ENCODE peak calls at places on chromosomes 13 and 19, in six cellular contexts. W, K, Z, T, P and E are unnamed samples.

GRCh38 chr19:38669532-38669931 is 22.1 kb downstream of the ACTN4 start:
- DNase-seq in W (no peak), K (no peak), Z (no peak), T (no peak), P (peak), E (no peak)

GRCh38 chr13:41284512-41285288 is 21.3 kb upstream of the MTRF1 start:
- DNase-seq in W (peak), K (peak), Z (no peak), T (peak), P (no peak), E (no peak)

GRCh38 chr19:56946164-56946563 is 105.6 kb upstream of the PEG3 start:
- DNase-seq in W (no peak), K (no peak), Z (no peak), T (no peak), P (no peak), E (no peak)

GRCh38 chr13:29581666-29582065 is 13.8 kb downstream of the SLC7A1 start:
- DNase-seq in W (no peak), K (no peak), Z (no peak), T (no peak), P (no peak), E (no peak)

GRCh38 chr19:7346488-7346971 is 2.2 kb upstream of the ARHGEF18 start:
- DNase-seq in W (no peak), K (no peak), Z (no peak), T (no peak), P (peak), E (no peak)

GRCh38 chr19:33819875-33820781 is 23.5 kb downstream of the KCTD15 start:
- DNase-seq in W (peak), K (peak), Z (no peak), T (no peak), P (peak), E (peak)

GRCh38 chr13:73870970-73871935 is 263.0 kb downstream of the KLF12 start:
- DNase-seq in W (no peak), K (no peak), Z (no peak), T (peak), P (no peak), E (no peak)

GRCh38 chr13:33070713-33071112 is 54.5 kb downstream of the KL start:
- DNase-seq in W (peak), K (no peak), Z (no peak), T (no peak), P (no peak), E (no peak)

GRCh38 chr19:7159105-7159933 is 89.8 kb downstream of the ZNF557 start:
- DNase-seq in W (no peak), K (no peak), Z (peak), T (no peak), P (no peak), E (no peak)

GRCh38 chr13:38702609-38703008 is 15.7 kb downstream of the FREM2 start:
- DNase-seq in W (no peak), K (no peak), Z (no peak), T (no peak), P (no peak), E (no peak)

GRCh38 chr13:48125794-48126228 is 30.9 kb upstream of the MED4 start:
- DNase-seq in W (no peak), K (no peak), Z (no peak), T (no peak), P (no peak), E (no peak)

GRCh38 chr19:15369594-15369891 is 10.0 kb downstream of the AKAP8 start:
- DNase-seq in W (no peak), K (no peak), Z (no peak), T (no peak), P (no peak), E (no peak)

GRCh38 chr13:36818483-36819063 is 449 bp upstream of the RFXAP start:
- DNase-seq in W (no peak), K (no peak), Z (no peak), T (no peak), P (no peak), E (no peak)

GRCh38 chr13:36819064-36819810 is at the start of gene RFXAP:
- DNase-seq in W (peak), K (peak), Z (peak), T (peak), P (peak), E (peak)

GRCh38 chr13:36819811-36820140 is 754 bp downstream of the RFXAP start:
- DNase-seq in W (peak), K (no peak), Z (no peak), T (no peak), P (no peak), E (no peak)

GRCh38 chr13:36820222-36820621 is 1.2 kb downstream of the RFXAP start:
- DNase-seq in W (no peak), K (no peak), Z (no peak), T (no peak), P (no peak), E (no peak)

DNA sequence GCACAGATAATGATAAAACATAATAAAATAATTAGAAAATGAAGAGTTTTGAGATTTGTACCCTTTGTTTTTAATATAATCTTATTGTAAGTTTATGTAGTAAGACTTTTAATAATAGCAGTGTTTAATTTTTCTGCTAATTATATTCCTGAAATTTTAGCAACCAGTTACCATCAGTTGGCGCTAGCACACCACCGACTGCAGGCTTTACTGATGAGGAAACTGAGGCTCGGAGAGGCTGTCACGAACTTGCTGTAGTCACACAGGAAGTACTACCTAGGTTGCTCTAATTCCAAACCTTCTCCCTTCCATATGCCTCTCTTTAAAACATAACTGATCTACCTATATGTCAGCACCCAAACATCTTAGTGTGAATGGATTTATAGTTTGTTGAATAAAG is 1.0 kb upstream of the RFXAP start:
- DNase-seq in W (no peak), K (no peak), Z (no peak), T (no peak), P (no peak), E (no peak)
- TF ChIP-seq CTCF in W (peak), K (no peak), Z (no peak), T (no peak), P (no peak), E (peak)

DNA sequence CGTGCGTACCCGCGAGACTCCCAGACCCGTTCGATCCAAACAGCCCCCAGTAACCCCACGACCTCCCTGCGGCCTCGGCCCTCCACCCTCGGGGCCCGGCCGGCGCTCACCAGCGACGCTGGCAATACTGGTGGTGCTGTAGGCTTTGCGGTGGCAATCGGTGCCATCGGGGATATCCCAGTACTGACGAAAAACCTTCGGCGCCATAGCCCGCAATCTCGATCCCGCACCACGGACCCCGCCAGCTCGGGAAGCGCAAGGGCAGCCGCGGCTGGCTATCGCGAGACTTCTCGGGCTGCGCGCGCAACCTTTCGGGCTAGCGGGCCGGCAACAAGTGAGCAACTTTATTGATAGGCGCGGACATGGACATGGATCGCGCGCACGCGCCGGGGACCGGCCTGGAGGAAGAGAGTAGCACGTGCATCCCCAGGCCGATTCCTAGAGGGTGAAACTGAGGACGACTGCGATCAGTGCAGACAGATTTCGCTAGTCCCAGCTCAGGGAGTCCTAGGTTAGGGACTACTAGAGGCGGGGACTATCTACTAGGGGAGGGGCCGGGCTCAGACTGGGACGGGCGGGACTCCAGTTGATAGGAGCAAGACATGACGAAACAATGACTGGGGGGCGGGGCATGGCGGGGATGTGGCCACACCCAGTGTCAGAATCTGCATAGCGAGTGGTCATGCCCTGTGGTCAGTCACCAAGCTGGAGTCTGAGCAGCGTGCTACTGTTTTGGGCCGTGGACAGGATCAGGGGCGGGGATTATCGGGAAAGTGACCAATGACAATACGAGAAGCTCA is at the start of gene NDUFA11:
- DNase-seq in W (peak), K (peak), Z (no peak), T (no peak), P (peak), E (no peak)
- TF ChIP-seq CTCF in W (no peak), K (no peak), Z (no peak), T (no peak), P (no peak), E (no peak)

GRCh38 chr13:49559006-49559405 is 26.4 kb downstream of the RCBTB1 start:
- DNase-seq in W (no peak), K (no peak), Z (no peak), T (no peak), P (no peak), E (no peak)

GRCh38 chr13:49563513-49563912 is 21.8 kb downstream of the RCBTB1 start:
- DNase-seq in W (no peak), K (no peak), Z (no peak), T (peak), P (no peak), E (no peak)

GRCh38 chr13:49561064-49561410 is 24.3 kb downstream of the RCBTB1 start:
- DNase-seq in W (no peak), K (no peak), Z (no peak), T (no peak), P (no peak), E (no peak)

DNA sequence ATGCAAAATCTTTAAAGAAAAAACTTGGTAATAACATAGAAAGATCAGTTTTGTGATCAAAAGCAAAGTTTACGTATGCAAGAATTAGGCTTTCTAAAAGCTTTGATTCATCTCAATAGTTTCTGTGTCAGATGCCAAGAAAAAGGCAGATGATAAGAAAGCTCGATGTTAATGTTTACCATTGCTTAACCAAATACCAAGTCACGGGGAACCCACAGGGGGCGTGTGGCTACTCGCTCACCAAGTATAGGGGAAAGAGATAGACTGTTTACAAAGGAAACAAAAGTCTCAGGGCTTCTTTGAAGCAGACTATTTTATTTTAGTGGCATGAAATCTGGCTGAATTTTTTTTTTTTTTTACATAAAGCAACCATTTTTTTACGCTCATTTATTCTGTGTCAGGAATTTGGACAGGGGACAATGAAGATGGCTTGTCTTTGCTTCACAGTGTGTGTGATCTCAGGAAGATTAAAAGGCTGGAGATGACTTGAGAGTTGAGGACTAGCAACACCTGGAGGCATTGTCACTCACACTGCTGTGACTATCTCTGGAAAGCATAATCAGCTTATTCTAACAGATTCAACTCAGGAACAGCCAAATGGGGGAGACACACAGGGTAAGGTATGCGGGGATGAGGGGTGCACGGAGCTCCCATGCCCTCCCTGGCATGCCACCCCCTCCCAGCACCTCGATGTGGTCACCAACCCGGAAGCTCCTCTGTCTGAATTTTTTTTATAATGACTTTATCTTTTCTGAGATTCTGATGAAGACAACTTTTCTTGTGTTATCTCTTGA is 24.9 kb downstream of the RCBTB1 start:
- DNase-seq in W (peak), K (peak), Z (no peak), T (no peak), P (no peak), E (no peak)
- TF ChIP-seq CTCF in W (peak), K (no peak), Z (no peak), T (peak), P (no peak), E (peak)

DNA sequence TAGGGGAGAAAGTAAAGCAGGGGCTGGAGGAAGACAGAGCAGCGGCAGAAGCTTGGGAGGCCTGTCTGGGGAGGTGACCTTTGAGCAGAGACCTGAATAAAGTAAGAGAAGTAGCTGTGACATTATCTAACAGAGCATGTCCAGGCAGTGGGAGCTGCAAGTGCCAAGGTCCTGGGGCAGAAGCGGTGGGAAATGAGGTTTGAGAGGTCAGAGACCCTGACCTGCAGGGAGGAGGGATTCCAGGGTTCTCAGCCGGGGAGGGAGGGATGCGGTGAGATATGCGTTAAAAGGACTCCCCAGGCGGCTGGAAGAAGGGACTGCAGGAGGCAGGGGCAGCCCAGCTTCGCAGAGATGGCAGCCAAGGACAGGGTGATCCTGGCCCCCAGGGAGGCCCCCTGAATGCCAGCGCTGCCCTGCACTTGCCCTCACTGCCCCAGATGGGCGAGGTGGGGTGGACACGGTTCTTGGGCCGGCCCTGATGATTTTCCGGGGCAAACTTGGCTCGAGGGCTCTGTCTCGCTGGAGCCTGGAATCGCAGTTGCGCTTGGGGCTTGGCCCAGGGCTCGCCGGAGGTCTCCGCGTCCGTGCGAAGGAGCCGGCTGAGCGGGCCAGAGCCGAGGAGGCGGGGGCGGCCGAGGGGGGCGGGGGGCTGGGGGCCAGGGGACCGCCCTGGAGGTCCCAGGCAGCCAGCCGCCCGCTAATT is 3.2 kb downstream of the CRLF1 start:
- DNase-seq in W (peak), K (no peak), Z (no peak), T (no peak), P (no peak), E (no peak)
- TF ChIP-seq CTCF in W (peak), K (no peak), Z (no peak), T (peak), P (no peak), E (peak)

GRCh38 chr19:28217064-28217463 is 995.9 kb downstream of the UQCRFS1 start:
- DNase-seq in W (no peak), K (no peak), Z (no peak), T (no peak), P (no peak), E (no peak)
- TF ChIP-seq CTCF in W (no peak), K (no peak), Z (no peak), T (no peak), P (no peak), E (no peak)

DNA sequence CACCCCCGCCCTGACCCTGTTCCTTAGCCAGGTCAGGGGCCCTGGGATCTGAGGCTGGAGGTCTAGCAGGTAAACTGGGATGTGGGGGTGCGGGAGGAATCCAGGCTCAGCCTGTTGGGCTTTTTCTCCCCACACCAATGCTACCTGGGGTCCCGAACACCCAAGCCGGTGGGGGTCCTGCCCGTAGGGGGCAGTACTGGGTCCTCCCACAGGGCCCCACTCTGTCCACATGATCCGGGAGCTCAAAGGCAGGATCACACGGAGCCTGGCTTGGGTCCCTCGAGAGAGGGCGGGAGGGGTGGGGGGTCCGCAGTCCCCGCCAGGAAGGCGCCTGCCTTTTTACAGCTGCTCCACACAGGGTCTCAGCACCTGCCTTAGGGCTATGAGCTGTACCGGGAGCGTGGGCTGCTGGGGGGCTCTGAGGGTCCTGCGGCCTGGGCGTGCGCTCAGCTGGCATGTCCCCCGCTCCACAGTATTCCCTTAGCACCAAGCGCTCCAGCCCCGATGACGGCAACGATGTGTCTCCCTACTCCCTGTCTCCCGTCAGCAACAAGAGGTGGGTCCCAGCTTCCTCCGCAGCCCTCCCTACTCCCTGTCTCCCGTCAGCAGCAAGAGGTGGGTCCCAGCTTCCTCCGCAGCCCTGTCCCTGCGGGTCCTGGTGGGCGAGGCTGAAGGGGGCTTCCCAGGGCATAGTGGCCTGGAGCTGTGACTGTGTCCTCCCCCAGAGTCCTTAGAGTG is 12.3 kb upstream of the TEKTIP1 start:
- DNase-seq in W (no peak), K (no peak), Z (no peak), T (no peak), P (no peak), E (no peak)
- TF ChIP-seq CTCF in W (no peak), K (no peak), Z (no peak), T (no peak), P (no peak), E (peak)

GRCh38 chr13:99985243-99985874 is 3.8 kb downstream of the ZIC2 start:
- DNase-seq in W (no peak), K (no peak), Z (no peak), T (no peak), P (no peak), E (no peak)

GRCh38 chr13:99986751-99987150 is 5.2 kb downstream of the ZIC2 start:
- DNase-seq in W (no peak), K (no peak), Z (no peak), T (no peak), P (no peak), E (no peak)

GRCh38 chr13:99985886-99986527 is 4.4 kb downstream of the ZIC2 start:
- DNase-seq in W (no peak), K (no peak), Z (no peak), T (no peak), P (no peak), E (no peak)

GRCh38 chr13:99988469-99989375 is 7.1 kb downstream of the ZIC2 start:
- DNase-seq in W (no peak), K (no peak), Z (no peak), T (no peak), P (no peak), E (no peak)

DNA sequence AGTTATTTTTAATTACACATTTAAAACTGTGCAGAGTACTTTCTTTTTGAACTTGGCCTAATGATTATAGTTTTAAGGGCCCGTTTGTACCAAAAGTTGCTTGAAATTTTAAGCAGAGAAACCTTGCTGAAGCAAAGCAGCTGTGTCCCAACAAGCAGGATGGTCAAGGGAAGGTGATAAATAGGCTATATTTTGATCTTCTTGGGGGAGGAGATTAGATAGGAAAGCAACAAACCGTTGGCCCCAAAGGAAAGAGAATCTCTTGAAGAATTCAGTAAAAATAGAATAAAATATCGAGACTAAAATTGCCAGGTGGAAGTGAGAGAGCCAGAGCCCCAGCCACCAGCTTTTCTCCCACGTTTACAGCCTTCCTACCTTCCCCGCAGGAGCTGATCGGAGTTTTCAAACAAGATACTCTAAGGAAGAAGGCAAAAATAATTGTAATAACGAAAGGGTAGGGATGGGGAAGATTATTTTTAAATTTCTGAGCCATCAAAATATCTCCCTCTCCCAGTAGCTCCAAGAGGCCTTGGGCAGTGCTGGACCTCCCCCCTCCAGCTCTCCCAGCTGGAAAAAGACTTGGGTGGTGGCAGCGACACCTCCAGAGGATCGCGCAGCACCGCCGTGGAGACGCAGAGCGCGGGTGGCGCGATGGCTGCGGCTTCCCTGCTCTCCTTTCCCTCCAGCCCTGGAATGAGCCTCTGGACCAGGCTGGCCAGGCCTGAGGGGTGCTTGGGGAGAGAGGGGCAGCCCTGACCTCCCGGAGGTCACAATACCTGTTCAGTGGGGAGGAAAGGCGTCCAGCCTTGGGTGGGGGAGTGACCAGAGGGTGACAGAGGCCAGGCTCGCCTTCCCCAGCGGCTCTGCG is 5.8 kb downstream of the ZIC2 start:
- DNase-seq in W (no peak), K (no peak), Z (no peak), T (no peak), P (no peak), E (no peak)
- TF ChIP-seq CTCF in W (no peak), K (no peak), Z (no peak), T (no peak), P (no peak), E (no peak)

GRCh38 chr13:99617474-99618255 is 116.4 kb downstream of the TM9SF2 start:
- DNase-seq in W (peak), K (no peak), Z (peak), T (peak), P (no peak), E (no peak)
- TF ChIP-seq CTCF in W (peak), K (no peak), Z (peak), T (peak), P (peak), E (peak)